ENCODE peak calls at places on chromosomes 16 and 17, in four cellular contexts. One of them, this sample, is unnamed.

GRCh38 chr16:1174477-1175357 is 21.8 kb downstream of the CACNA1H start:
- DNase-seq in body of pancreas: peak; percentile 61
- DNase-seq in fibroblast of mammary gland: peak; percentile 11
- DNase-seq in transverse colon: no peak
- DNase-seq in this sample: no peak

GRCh38 chr16:55842369-55843104 is 9.6 kb upstream of the CES1 start:
- DNase-seq in fibroblast of mammary gland: peak; percentile 52
- DNase-seq in transverse colon: no peak
- DNase-seq in body of pancreas: peak; percentile 23
- DNase-seq in this sample: peak; percentile 61

GRCh38 chr17:61409301-61410099 is 9.9 kb downstream of the TBX2 start:
- DNase-seq in body of pancreas: peak; percentile 51
- DNase-seq in fibroblast of mammary gland: peak; percentile 72
- DNase-seq in transverse colon: peak; percentile 54
- DNase-seq in this sample: peak; percentile 73

GRCh38 chr17:4497101-4497824 is 1.4 kb upstream of the SPNS2 start:
- DNase-seq in fibroblast of mammary gland: peak; percentile 10
- DNase-seq in body of pancreas: no peak
- DNase-seq in transverse colon: no peak
- DNase-seq in this sample: no peak

GRCh38 chr17:40346061-40346767 is 18.3 kb downstream of the GJD3 start:
- DNase-seq in transverse colon: no peak
- DNase-seq in body of pancreas: no peak
- DNase-seq in fibroblast of mammary gland: no peak
- DNase-seq in this sample: no peak

GRCh38 chr16:1991135-1991551 is 1.4 kb downstream of the SYNGR3 start:
- DNase-seq in transverse colon: peak; percentile 79
- DNase-seq in fibroblast of mammary gland: no peak
- DNase-seq in body of pancreas: no peak
- DNase-seq in this sample: no peak

GRCh38 chr16:12319464-12320030 is 343.0 kb downstream of the SNX29 start:
- DNase-seq in transverse colon: no peak
- DNase-seq in body of pancreas: no peak
- DNase-seq in fibroblast of mammary gland: no peak
- DNase-seq in this sample: no peak

GRCh38 chr17:38748329-38749221 is at the start of gene PCGF2:
- DNase-seq in body of pancreas: peak; percentile 82
- DNase-seq in fibroblast of mammary gland: peak; percentile 84
- DNase-seq in transverse colon: peak; percentile 88
- DNase-seq in this sample: peak; percentile 88

GRCh38 chr17:17096438-17097178 is 54.4 kb downstream of the MPRIP start:
- DNase-seq in transverse colon: peak; percentile 41
- DNase-seq in fibroblast of mammary gland: peak; percentile 32
- DNase-seq in body of pancreas: no peak
- DNase-seq in this sample: no peak

GRCh38 chr17:60139438-60140285 is 10.1 kb upstream of the CA4 start:
- DNase-seq in body of pancreas: peak; percentile 81
- DNase-seq in transverse colon: peak; percentile 75
- DNase-seq in fibroblast of mammary gland: peak; percentile 56
- DNase-seq in this sample: peak; percentile 62

GRCh38 chr17:35808240-35808961 is 883 bp upstream of the TAF15 start:
- DNase-seq in fibroblast of mammary gland: no peak
- DNase-seq in transverse colon: no peak
- DNase-seq in body of pancreas: no peak
- DNase-seq in this sample: no peak

GRCh38 chr17:37698132-37698615 is 46.7 kb downstream of the HNF1B start:
- DNase-seq in transverse colon: no peak
- DNase-seq in fibroblast of mammary gland: peak; percentile 23
- DNase-seq in body of pancreas: no peak
- DNase-seq in this sample: no peak

GRCh38 chr16:11750056-11750455 is 7.4 kb upstream of the TXNDC11 start:
- DNase-seq in body of pancreas: no peak
- DNase-seq in fibroblast of mammary gland: no peak
- DNase-seq in transverse colon: no peak
- DNase-seq in this sample: no peak

GRCh38 chr17:31550389-31551056 is 159.0 kb downstream of the RAB11FIP4 start:
- DNase-seq in fibroblast of mammary gland: peak; percentile 31
- DNase-seq in body of pancreas: no peak
- DNase-seq in transverse colon: no peak
- DNase-seq in this sample: no peak

GRCh38 chr16:50011707-50012106 is 13.3 kb upstream of the CNEP1R1 start:
- DNase-seq in transverse colon: no peak
- DNase-seq in body of pancreas: no peak
- DNase-seq in fibroblast of mammary gland: peak; percentile 23
- DNase-seq in this sample: no peak

GRCh38 chr16:23248261-23249194 is 53.6 kb upstream of the SCNN1B start:
- DNase-seq in body of pancreas: no peak
- DNase-seq in transverse colon: no peak
- DNase-seq in fibroblast of mammary gland: no peak
- DNase-seq in this sample: peak; percentile 21

GRCh38 chr17:59202320-59202719 is 7.5 kb upstream of the SMG8 start:
- DNase-seq in fibroblast of mammary gland: no peak
- DNase-seq in body of pancreas: no peak
- DNase-seq in transverse colon: no peak
- DNase-seq in this sample: no peak

GRCh38 chr17:14396542-14396941 is 95.7 kb downstream of the HS3ST3B1 start:
- DNase-seq in fibroblast of mammary gland: peak; percentile 34
- DNase-seq in transverse colon: no peak
- DNase-seq in body of pancreas: no peak
- DNase-seq in this sample: peak; percentile 7

GRCh38 chr17:83204230-83204725 is 124.9 kb downstream of the METRNL start:
- DNase-seq in fibroblast of mammary gland: no peak
- DNase-seq in body of pancreas: no peak
- DNase-seq in transverse colon: no peak
- DNase-seq in this sample: no peak

GRCh38 chr16:49602201-49603041 is 228.8 kb downstream of the C16orf78 start:
- DNase-seq in fibroblast of mammary gland: no peak
- DNase-seq in transverse colon: no peak
- DNase-seq in body of pancreas: no peak
- DNase-seq in this sample: no peak

GRCh38 chr16:21685034-21685455 is 21.3 kb downstream of the OTOA start:
- DNase-seq in body of pancreas: no peak
- DNase-seq in fibroblast of mammary gland: no peak
- DNase-seq in transverse colon: no peak
- DNase-seq in this sample: no peak

GRCh38 chr17:6184508-6184907 is 114.3 kb downstream of the WSCD1 start:
- DNase-seq in body of pancreas: no peak
- DNase-seq in transverse colon: no peak
- DNase-seq in fibroblast of mammary gland: no peak
- DNase-seq in this sample: no peak

GRCh38 chr17:49519781-49520180 is 24.7 kb downstream of the NGFR start:
- DNase-seq in transverse colon: no peak
- DNase-seq in body of pancreas: no peak
- DNase-seq in fibroblast of mammary gland: peak; percentile 22
- DNase-seq in this sample: no peak

GRCh38 chr17:17114592-17115225 is 72.5 kb downstream of the MPRIP start:
- DNase-seq in transverse colon: no peak
- DNase-seq in body of pancreas: no peak
- DNase-seq in fibroblast of mammary gland: peak; percentile 16
- DNase-seq in this sample: no peak

GRCh38 chr17:5000237-5000639 is 2.5 kb downstream of the KIF1C start:
- DNase-seq in transverse colon: peak; percentile 56
- DNase-seq in body of pancreas: peak; percentile 40
- DNase-seq in fibroblast of mammary gland: peak; percentile 27
- DNase-seq in this sample: peak; percentile 51

GRCh38 chr16:85570213-85570734 is 42.8 kb upstream of the GSE1 start:
- DNase-seq in fibroblast of mammary gland: no peak
- DNase-seq in body of pancreas: no peak
- DNase-seq in transverse colon: no peak
- DNase-seq in this sample: no peak
- H3K4me3 ChIP-seq in fibroblast of mammary gland: no peak overlapping the region
- H3K4me3 ChIP-seq in body of pancreas: no peak overlapping the region
- H3K4me3 ChIP-seq in transverse colon: no peak overlapping the region
- H3K4me3 ChIP-seq in this sample: no peak overlapping the region

GRCh38 chr17:28717578-28718316 is at the start of gene RAB34:
- DNase-seq in transverse colon: peak; percentile 56
- DNase-seq in body of pancreas: no peak
- DNase-seq in fibroblast of mammary gland: peak; percentile 85
- DNase-seq in this sample: peak; percentile 86
- TF ChIP-seq CTCF in transverse colon: no peak
- TF ChIP-seq CTCF in body of pancreas: no peak
- TF ChIP-seq CTCF in fibroblast of mammary gland: no peak
- TF ChIP-seq CTCF in this sample: peak; percentile 21

GRCh38 chr16:48115299-48115698 is 40.5 kb downstream of the ABCC12 start:
- DNase-seq in body of pancreas: no peak
- DNase-seq in transverse colon: no peak
- DNase-seq in fibroblast of mammary gland: no peak
- DNase-seq in this sample: no peak

GRCh38 chr16:48121276-48121675 is 34.5 kb downstream of the ABCC12 start:
- DNase-seq in transverse colon: no peak
- DNase-seq in fibroblast of mammary gland: no peak
- DNase-seq in body of pancreas: no peak
- DNase-seq in this sample: no peak

GRCh38 chr16:48114410-48114809 is 41.4 kb downstream of the ABCC12 start:
- DNase-seq in transverse colon: no peak
- DNase-seq in fibroblast of mammary gland: no peak
- DNase-seq in body of pancreas: no peak
- DNase-seq in this sample: no peak

GRCh38 chr16:48118841-48119240 is 37.0 kb downstream of the ABCC12 start:
- DNase-seq in fibroblast of mammary gland: no peak
- DNase-seq in transverse colon: no peak
- DNase-seq in body of pancreas: no peak
- DNase-seq in this sample: no peak

DNA sequence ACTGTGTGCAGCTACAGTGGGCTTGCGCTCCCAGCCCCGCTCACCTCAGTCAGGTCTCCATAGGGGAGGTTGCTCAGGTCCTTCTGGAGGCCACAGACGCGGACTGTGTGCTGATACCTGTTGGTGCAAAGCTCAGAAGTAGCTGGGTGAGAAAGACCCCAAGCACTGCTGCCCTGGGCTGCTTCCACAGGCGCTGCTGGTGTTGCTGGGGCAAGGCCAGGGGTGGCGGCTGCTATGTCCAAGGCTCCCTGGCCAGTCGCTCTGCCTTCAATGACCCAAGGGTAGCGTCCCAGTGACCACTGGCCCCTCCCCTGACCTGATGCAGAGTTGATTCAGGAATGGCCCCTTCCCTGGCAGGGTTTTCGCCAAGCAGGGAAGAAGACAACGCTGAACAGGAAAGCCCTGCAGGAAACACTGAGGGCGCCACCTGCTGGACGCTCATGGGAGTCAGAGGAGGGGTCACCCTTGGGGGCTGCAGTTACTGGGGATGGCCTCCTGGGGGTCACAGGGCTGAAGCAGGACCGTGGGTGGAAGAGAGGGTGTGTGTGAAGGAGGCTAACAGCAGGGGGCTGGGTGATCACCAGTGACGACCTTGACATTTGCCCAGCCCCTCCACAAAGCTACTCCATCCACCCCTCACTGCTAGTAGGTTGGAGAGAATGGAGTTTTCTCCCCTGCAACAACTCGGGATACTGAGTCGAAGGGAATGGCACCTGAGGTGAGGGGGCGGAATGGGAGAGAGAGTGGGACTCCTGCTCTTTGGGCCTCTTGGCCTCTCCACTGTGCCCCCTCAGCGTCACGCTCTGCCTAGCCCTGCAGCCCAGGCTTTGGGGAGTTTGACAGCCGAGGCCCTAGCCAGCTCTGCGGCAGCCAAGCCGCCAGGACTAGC is 38.3 kb downstream of the ABCC12 start:
- DNase-seq in body of pancreas: peak; percentile 36
- DNase-seq in fibroblast of mammary gland: peak; percentile 61
- DNase-seq in transverse colon: peak; percentile 23
- DNase-seq in this sample: peak; percentile 34
- H3K4me3 ChIP-seq in body of pancreas: no peak overlapping the region
- H3K4me3 ChIP-seq in fibroblast of mammary gland: no peak overlapping the region
- H3K4me3 ChIP-seq in transverse colon: no peak overlapping the region
- H3K4me3 ChIP-seq in this sample: no peak overlapping the region

GRCh38 chr17:51372345-51373004 is 112.1 kb downstream of the UTP18 start:
- DNase-seq in body of pancreas: no peak
- DNase-seq in fibroblast of mammary gland: peak; percentile 59
- DNase-seq in transverse colon: peak; percentile 13
- DNase-seq in this sample: peak; percentile 65

GRCh38 chr17:51371732-51372151 is 111.4 kb downstream of the UTP18 start:
- DNase-seq in transverse colon: no peak
- DNase-seq in body of pancreas: peak; percentile 27
- DNase-seq in fibroblast of mammary gland: peak; percentile 37
- DNase-seq in this sample: peak; percentile 27

GRCh38 chr17:51365090-51365489 is 104.7 kb downstream of the UTP18 start:
- DNase-seq in transverse colon: no peak
- DNase-seq in fibroblast of mammary gland: no peak
- DNase-seq in body of pancreas: no peak
- DNase-seq in this sample: no peak

GRCh38 chr17:51362818-51363598 is 102.7 kb downstream of the UTP18 start:
- DNase-seq in transverse colon: no peak
- DNase-seq in body of pancreas: no peak
- DNase-seq in fibroblast of mammary gland: no peak
- DNase-seq in this sample: no peak

GRCh38 chr17:51366866-51367265 is 106.5 kb downstream of the UTP18 start:
- DNase-seq in fibroblast of mammary gland: no peak
- DNase-seq in transverse colon: no peak
- DNase-seq in body of pancreas: no peak
- DNase-seq in this sample: no peak
- TF ChIP-seq CTCF in fibroblast of mammary gland: no peak
- TF ChIP-seq CTCF in transverse colon: no peak
- TF ChIP-seq CTCF in body of pancreas: no peak
- TF ChIP-seq CTCF in this sample: no peak

GRCh38 chr16:67433131-67433719 is 2.3 kb downstream of the HSD11B2 start:
- DNase-seq in body of pancreas: no peak
- DNase-seq in fibroblast of mammary gland: no peak
- DNase-seq in transverse colon: no peak
- DNase-seq in this sample: no peak
- H3K4me3 ChIP-seq in body of pancreas: no peak overlapping the region
- H3K4me3 ChIP-seq in fibroblast of mammary gland: no peak overlapping the region
- H3K4me3 ChIP-seq in transverse colon: peak overlapping the region; percentile 14
- H3K4me3 ChIP-seq in this sample: no peak overlapping the region